ENCODE peak calls at places on chromosomes 13 and 19, in four cellular contexts. M is right atrium auricular region, I is dorsolateral prefrontal cortex, A is fibroblast of the aortic adventitia. R is an unnamed sample.

GRCh38 chr13:45833663-45834062 is 17.9 kb downstream of the SIAH3 start:
- DNase-seq in M (no peak), I (peak; percentile 29), A (peak; percentile 66), R (peak; percentile 40)

GRCh38 chr19:43534811-43535761 is 2.1 kb downstream of the ZNF575 start:
- DNase-seq in M (peak; percentile 73), I (peak; percentile 80), A (peak; percentile 63), R (peak; percentile 60)

GRCh38 chr13:35228536-35228935 is 248.0 kb downstream of the MAB21L1 start:
- DNase-seq in M (no peak), I (no peak), A (no peak), R (no peak)

GRCh38 chr19:33405491-33406461 is 32.3 kb downstream of the CEBPG start:
- DNase-seq in M (no peak), I (no peak), A (no peak), R (no peak)

GRCh38 chr13:95624020-95624419 is 20.5 kb downstream of the DZIP1 start:
- DNase-seq in M (no peak), I (no peak), A (peak; percentile 73), R (peak; percentile 65)

GRCh38 chr13:95564948-95565347 is 12.4 kb downstream of the CLDN10 start:
- DNase-seq in M (no peak), I (no peak), A (peak; percentile 91), R (peak; percentile 70)

GRCh38 chr19:18202759-18203407 is 959 bp downstream of the RAB3A start:
- DNase-seq in M (no peak), I (peak; percentile 41), A (no peak), R (peak; percentile 15)

GRCh38 chr19:42423462-42424344 is 3.5 kb downstream of the LIPE start:
- DNase-seq in M (peak; percentile 91), I (peak; percentile 96), A (peak; percentile 89), R (peak; percentile 88)

GRCh38 chr19:14683439-14683838 is 6.4 kb upstream of the ZNF333 start:
- DNase-seq in M (no peak), I (no peak), A (no peak), R (no peak)

GRCh38 chr19:14682084-14682483 is 7.4 kb upstream of the ADGRE3 start:
- DNase-seq in M (no peak), I (no peak), A (no peak), R (no peak)

GRCh38 chr19:14689598-14690503 is at the start of gene ZNF333:
- DNase-seq in M (peak; percentile 94), I (peak; percentile 96), A (peak; percentile 88), R (peak; percentile 86)

DNA sequence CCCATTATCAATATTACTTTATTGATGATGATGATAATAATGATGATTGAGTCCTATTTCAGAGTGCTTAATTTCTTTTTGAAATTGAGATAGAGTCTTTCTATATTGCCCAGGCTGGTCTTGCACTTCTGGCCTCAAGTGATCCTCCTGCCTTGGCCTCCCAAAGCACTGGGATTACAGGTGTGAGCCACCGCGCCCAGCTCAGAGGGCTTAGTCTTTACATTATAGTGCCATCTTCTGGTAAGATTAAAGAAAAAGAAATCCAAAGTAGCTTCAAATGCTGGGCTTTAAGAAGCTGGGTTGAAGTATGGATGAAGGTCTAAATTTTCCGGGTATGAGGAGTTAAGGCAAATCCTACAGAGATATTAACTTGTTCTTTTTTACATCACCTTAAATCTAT is 3.4 kb upstream of the ZNF333 start:
- DNase-seq in M (no peak), I (no peak), A (peak; percentile 25), R (peak; percentile 25)
- TF ChIP-seq CTCF in M (no peak), I (peak; percentile 29), A (peak; percentile 17), R (peak; percentile 24)

GRCh38 chr19:34504809-34505291 is 23.3 kb downstream of the WTIP start:
- DNase-seq in M (no peak), I (no peak), A (no peak), R (no peak)

GRCh38 chr19:34505321-34506025 is 23.9 kb downstream of the WTIP start:
- DNase-seq in M (no peak), I (no peak), A (no peak), R (no peak)

GRCh38 chr19:34508540-34508939 is 27.0 kb downstream of the WTIP start:
- DNase-seq in M (no peak), I (no peak), A (no peak), R (no peak)

GRCh38 chr19:34506026-34506370 is 24.4 kb downstream of the WTIP start:
- DNase-seq in M (no peak), I (no peak), A (no peak), R (no peak)

GRCh38 chr19:34507414-34508067 is 26.0 kb downstream of the WTIP start:
- DNase-seq in M (no peak), I (no peak), A (no peak), R (no peak)
- H3K4me3 ChIP-seq in M (no peak overlapping the region), I (no peak overlapping the region), A (no peak overlapping the region), R (no peak overlapping the region)

DNA sequence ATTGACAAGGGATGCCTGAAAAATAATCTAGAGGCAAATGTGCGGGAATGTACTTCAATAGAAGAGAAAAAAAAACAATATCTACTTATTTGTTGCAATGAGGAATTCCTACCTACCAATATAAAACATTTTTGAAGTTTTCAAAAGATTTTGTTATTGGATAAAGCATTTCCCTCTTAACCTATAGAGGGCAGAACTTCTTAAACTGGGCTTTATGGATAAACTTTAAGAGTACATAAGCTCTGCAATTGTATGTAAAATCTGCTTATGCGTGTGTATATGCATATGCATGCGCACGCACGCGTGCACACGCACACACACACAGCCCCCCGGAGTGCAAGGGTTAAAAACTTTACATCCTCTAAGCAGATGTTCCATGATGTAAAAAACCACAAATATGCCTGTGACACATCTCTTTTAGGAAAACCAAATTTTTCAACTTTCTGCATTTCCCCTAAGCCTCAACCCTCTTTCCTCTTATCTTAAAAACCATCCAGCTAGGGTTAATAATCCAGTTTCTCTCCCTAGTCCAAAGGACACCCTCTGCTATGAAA is 73.1 kb upstream of the OXGR1 start:
- DNase-seq in M (no peak), I (no peak), A (no peak), R (peak; percentile 45)
- TF ChIP-seq CTCF in M (no peak), I (no peak), A (peak; percentile 28), R (peak; percentile 34)

GRCh38 chr13:40383132-40383531 is 283.3 kb downstream of the FOXO1 start:
- DNase-seq in M (no peak), I (no peak), A (no peak), R (no peak)

GRCh38 chr13:40384976-40385857 is 281.2 kb downstream of the FOXO1 start:
- DNase-seq in M (no peak), I (no peak), A (no peak), R (peak; percentile 28)

GRCh38 chr13:40385858-40386180 is 280.6 kb downstream of the FOXO1 start:
- DNase-seq in M (no peak), I (no peak), A (no peak), R (no peak)

GRCh38 chr13:40381935-40382764 is 284.3 kb downstream of the FOXO1 start:
- DNase-seq in M (no peak), I (no peak), A (no peak), R (no peak)

GRCh38 chr13:40383922-40384321 is 282.5 kb downstream of the FOXO1 start:
- DNase-seq in M (no peak), I (no peak), A (no peak), R (no peak)
- H3K4me3 ChIP-seq in M (no peak overlapping the region), I (no peak overlapping the region), A (no peak overlapping the region), R (no peak overlapping the region)

DNA sequence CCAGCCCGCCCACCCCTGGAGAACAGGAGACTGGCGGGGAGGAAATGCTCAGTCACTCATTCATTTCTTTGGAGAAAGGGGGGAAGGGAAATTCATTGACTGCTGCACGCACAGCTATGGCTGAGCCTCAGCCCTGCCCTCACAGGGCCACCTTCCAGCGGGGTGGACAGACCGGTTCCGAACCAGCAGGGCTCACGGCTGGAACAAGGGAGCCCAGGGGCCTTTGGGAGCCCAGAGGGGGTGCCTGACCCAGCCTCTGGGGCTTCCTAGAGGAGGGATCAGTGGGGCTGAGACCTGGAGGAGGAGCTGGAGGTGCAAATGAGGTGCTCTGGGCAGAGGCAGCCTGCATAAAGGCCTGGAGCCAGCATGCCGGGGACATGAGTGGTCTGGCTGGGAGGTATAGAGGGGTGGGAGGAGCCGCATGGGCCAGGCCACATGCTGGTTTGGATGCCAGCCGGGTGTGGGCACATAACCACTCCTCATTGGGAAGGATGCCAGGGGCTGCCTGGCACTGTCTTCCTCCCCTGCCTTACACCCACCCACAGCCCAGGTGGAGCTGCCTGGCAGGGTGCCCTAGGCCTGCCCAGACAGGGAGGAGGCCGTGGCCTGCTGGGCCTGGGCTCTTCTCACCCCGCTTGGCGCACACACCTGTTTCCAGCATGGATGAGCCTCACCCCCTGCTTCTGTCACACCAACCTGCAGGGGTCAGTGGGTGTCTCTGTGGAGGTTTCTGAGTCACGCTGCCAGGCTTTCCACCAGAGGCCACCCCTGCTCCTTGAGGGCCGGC is 26.9 kb downstream of the PPP5C start:
- DNase-seq in M (no peak), I (peak; percentile 42), A (peak; percentile 28), R (peak; percentile 21)
- TF ChIP-seq CTCF in M (no peak), I (no peak), A (no peak), R (no peak)

DNA sequence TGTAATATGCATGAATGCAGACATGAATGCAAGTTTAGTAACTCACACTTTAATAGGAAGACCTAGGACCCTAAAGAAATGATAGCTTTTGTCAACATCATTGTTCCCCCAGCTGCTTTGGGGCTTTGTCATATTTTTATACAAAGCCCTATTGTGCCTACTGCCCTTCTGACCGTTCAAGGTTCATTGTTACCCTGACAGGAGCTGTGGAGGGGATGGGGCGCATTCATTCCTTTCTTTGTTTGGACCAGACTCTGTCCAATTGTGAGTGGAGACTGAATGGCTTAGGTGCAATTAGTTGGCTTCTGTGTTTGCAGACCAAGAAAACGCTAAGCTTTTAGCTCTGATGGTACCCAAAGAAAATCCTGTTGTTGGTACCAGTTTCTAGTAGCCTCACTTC is 133.7 kb upstream of the TMTC4 start:
- DNase-seq in M (no peak), I (no peak), A (no peak), R (no peak)
- H3K4me3 ChIP-seq in M (no peak overlapping the region), I (no peak overlapping the region), A (no peak overlapping the region), R (no peak overlapping the region)

R was measured in fibroblast of mammary gland.